ENCODE peak calls at places on chromosomes 12 and 14, in six cellular contexts. P, Z, O, I, A and S are unnamed samples.

GRCh38 chr12:65941388-65941787 is 117.1 kb downstream of the HMGA2 start:
- DNase-seq in I (no peak), P (no peak), A (no peak), Z (no peak), O (no peak), S (no peak)

GRCh38 chr14:105168496-105168978 is at the start of gene JAG2:
- DNase-seq in I (peak; percentile 80), A (peak; percentile 61), Z (peak; percentile 57), P (peak; percentile 77), O (peak; percentile 67), S (no peak)

GRCh38 chr14:74414380-74414779 is 11.6 kb downstream of the SYNDIG1L start:
- DNase-seq in A (no peak), Z (no peak), I (no peak), P (peak; percentile 82), O (no peak), S (no peak)

GRCh38 chr12:99386907-99387306 is 260.6 kb upstream of the GARIN6 start:
- DNase-seq in A (no peak), Z (no peak), O (no peak), P (peak; percentile 80), I (peak; percentile 21), S (no peak)

GRCh38 chr14:26960049-26960688 is 362.3 kb upstream of the NOVA1 start:
- DNase-seq in P (peak; percentile 14), O (no peak), I (no peak), A (no peak), Z (no peak), S (no peak)

GRCh38 chr12:50504798-50505385 is at the start of gene DIP2B:
- DNase-seq in P (peak; percentile 95), I (peak; percentile 96), O (peak; percentile 97), Z (peak; percentile 96), A (peak; percentile 94), S (peak; percentile 95)

GRCh38 chr12:124680863-124681778 is 113.7 kb upstream of the NCOR2 start:
- DNase-seq in O (no peak), P (peak; percentile 63), Z (no peak), A (no peak), I (peak; percentile 76), S (no peak)

GRCh38 chr14:100022772-100023451 is 42.3 kb upstream of the EVL start:
- DNase-seq in O (no peak), P (no peak), Z (no peak), I (peak; percentile 27), A (no peak), S (no peak)

GRCh38 chr12:121513464-121514183 is 67.2 kb downstream of the KDM2B start:
- DNase-seq in Z (peak; percentile 58), P (peak; percentile 82), O (peak; percentile 49), A (no peak), I (peak; percentile 86), S (no peak)

GRCh38 chr12:31572900-31573299 is 18.0 kb downstream of the DENND5B start:
- DNase-seq in A (no peak), O (no peak), I (no peak), P (no peak), Z (no peak), S (no peak)

GRCh38 chr14:99758121-99758871 is 34.9 kb upstream of the EML1 start:
- DNase-seq in P (peak; percentile 74), O (no peak), Z (no peak), A (no peak), I (no peak), S (no peak)

GRCh38 chr12:13436696-13437391 is 240.3 kb downstream of the EMP1 start:
- DNase-seq in P (no peak), I (peak; percentile 73), O (peak; percentile 73), A (no peak), Z (no peak), S (no peak)

GRCh38 chr14:103057028-103057371 is 349 bp downstream of the CDC42BPB start:
- DNase-seq in P (no peak), Z (no peak), I (peak; percentile 27), A (no peak), O (no peak), S (no peak)

GRCh38 chr14:100988411-100988900 is 84.9 kb upstream of the RTL1 start:
- DNase-seq in O (no peak), I (no peak), Z (no peak), P (no peak), A (no peak), S (no peak)

GRCh38 chr12:85558684-85559083 is 277.5 kb downstream of the RASSF9 start:
- DNase-seq in I (no peak), O (no peak), A (no peak), P (no peak), Z (no peak), S (no peak)
- TF ChIP-seq POLR2AphosphoS5 in I (no peak), O (no peak), A (no peak), P (no peak), Z (no peak), S (no peak)

DNA sequence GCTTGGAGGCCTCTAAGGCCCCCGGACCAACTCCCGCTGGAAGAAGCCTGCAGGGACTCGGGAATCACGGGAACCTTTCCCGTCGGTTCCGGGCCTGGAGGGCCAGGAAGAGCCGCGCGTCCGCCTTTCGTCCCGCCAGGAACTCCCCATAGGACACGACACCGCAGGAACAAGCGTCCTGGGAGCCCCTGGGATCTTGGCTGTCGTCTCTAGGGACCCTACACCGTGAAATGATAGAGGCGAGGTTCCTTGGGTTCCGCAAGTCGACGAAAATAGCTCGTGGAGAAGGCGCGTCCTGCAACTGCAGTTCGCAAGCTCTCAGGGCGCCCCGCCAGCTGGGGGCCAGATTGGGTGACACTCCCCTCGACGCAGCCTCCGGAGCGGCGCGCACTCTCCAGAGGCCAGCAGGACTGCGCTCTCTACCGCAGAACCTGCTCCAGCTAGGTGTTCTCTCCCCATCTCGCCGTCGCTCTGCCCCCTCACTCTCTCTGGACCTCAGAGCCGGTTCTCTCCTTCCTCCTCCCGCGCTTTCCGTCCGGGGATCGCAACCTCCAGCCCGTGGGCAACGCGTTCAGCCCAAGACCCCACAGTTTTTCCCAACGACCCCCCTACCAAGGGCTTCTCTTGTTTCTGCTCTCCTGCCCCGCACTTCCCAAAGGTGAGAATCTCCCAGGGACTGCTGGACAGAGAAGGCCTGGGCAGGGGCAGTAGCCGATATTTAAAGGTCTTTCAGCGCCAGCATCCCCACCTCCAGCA is 776 bp downstream of the BMP4 start:
- DNase-seq in P (peak; percentile 79), O (peak; percentile 70), A (peak; percentile 16), I (no peak), Z (peak; percentile 62), S (no peak)
- H3K4me3 ChIP-seq in P (peak overlapping the region; percentile 91), O (peak overlapping the region; percentile 62), A (peak overlapping the region; percentile 50), I (no peak overlapping the region), Z (peak overlapping the region; percentile 55), S (peak overlapping the region; percentile 68)

GRCh38 chr14:91402278-91403068 is 15.1 kb downstream of the CCDC88C start:
- DNase-seq in I (peak; percentile 89), O (peak; percentile 82), A (peak; percentile 62), P (no peak), Z (peak; percentile 59), S (no peak)

GRCh38 chr14:91401751-91402150 is 15.9 kb downstream of the CCDC88C start:
- DNase-seq in A (no peak), Z (no peak), O (no peak), P (no peak), I (no peak), S (no peak)

GRCh38 chr14:91400696-91401095 is 16.9 kb downstream of the CCDC88C start:
- DNase-seq in Z (no peak), P (no peak), I (no peak), O (no peak), A (no peak), S (no peak)

GRCh38 chr14:91405241-91405721 is 12.3 kb downstream of the CCDC88C start:
- DNase-seq in I (no peak), A (no peak), Z (no peak), O (no peak), P (no peak), S (no peak)

DNA sequence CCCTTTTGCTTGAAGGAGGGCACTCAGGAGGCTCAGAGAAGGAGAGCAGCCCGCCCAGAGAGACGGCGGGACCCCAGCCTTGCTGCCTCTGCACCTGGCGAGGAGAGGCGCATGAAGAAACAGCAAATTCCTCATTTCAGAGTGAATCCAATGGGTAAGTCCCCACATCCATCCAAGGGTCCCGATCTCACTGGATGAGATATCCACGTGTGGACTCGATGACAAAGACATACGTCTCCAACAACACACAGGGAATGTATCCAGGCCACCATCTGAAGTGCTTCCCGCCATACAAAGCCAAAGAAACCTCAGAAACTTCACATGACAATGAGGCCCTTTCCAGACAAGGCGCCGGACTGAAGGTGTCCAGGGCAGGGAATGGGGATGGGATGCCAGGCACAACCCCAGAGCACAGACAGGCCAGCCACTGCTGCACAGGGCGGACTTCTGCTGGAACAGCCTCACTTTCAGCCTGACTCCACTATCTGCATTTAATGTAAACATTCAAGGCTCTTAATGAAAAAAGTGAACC is 14.5 kb downstream of the CCDC88C start:
- DNase-seq in A (no peak), O (no peak), I (no peak), P (peak; percentile 30), Z (no peak), S (no peak)
- H3K4me1 ChIP-seq in A (peaks cover 19% of the 10 kb centered on the region), O (peaks cover 77% of the 10 kb centered on the region), I (peaks cover 20% of the 10 kb centered on the region), P (peaks cover 32% of the 10 kb centered on the region), Z (peaks cover 47% of the 10 kb centered on the region), S (no peaks in the 10 kb centered on the region)

DNA sequence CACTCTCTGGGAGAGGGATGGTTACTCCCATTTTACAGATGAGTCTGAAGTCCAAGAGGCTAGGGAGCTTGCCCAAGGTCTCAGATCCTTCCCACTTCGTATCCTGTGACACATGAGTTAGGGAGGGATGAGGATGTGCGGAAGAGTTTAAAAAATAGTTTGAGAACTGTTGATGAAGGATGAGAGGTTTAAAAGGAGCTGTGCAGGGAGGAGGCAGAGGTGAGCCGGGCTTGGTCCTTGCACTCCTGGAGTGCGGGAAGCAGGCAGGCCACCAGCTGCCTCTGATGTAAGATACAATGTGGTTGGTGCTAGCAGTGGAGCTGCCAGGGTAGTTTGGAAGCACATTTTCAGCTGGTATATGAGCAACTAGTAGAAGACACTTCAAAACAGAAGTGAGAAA is 46.5 kb downstream of the TSPAN9 start:
- DNase-seq in P (no peak), A (no peak), I (no peak), Z (no peak), O (no peak), S (no peak)
- TF ChIP-seq POLR2AphosphoS5 in P (no peak), A (no peak), I (no peak), Z (no peak), O (no peak), S (no peak)

GRCh38 chr14:41605550-41606248 is 977 bp upstream of the LRFN5 start:
- DNase-seq in I (no peak), O (no peak), A (no peak), P (peak; percentile 94), Z (no peak), S (no peak)
- H3K4me3 ChIP-seq in I (no peak overlapping the region), O (peak overlapping the region; percentile 61), A (peak overlapping the region; percentile 36), P (peak overlapping the region; percentile 77), Z (peak overlapping the region; percentile 43), S (peak overlapping the region; percentile 61)

GRCh38 chr12:54661048-54661447 is 12.9 kb upstream of the DCD start:
- DNase-seq in I (no peak), O (no peak), A (no peak), Z (no peak), P (no peak), S (no peak)
- H3K4me1 ChIP-seq in I (no peaks in the 10 kb centered on the region), O (no peaks in the 10 kb centered on the region), A (no peaks in the 10 kb centered on the region), Z (no peaks in the 10 kb centered on the region), P (no peaks in the 10 kb centered on the region), S (no peaks in the 10 kb centered on the region)